ENCODE peak calls at places on chromosomes 2 and 18, in four cellular contexts. One of them, this sample, is unnamed.

GRCh38 chr2:240394549-240394948 is 40.9 kb upstream of the GPC1 start:
- DNase-seq in endothelial cell of umbilical vein: no peak
- DNase-seq in IMR-90: no peak
- DNase-seq in K562: no peak
- DNase-seq in this sample: no peak

GRCh38 chr2:13114391-13114790 is 397.7 kb downstream of the TRIB2 start:
- DNase-seq in endothelial cell of umbilical vein: no peak
- DNase-seq in K562: peak; percentile 38
- DNase-seq in IMR-90: peak; percentile 11
- DNase-seq in this sample: no peak

GRCh38 chr2:38627400-38627799 is 24.7 kb upstream of the HNRNPLL start:
- DNase-seq in IMR-90: no peak
- DNase-seq in endothelial cell of umbilical vein: no peak
- DNase-seq in K562: no peak
- DNase-seq in this sample: no peak

GRCh38 chr2:224143521-224143920 is 104.4 kb upstream of the SERPINE2 start:
- DNase-seq in K562: no peak
- DNase-seq in endothelial cell of umbilical vein: no peak
- DNase-seq in IMR-90: no peak
- DNase-seq in this sample: no peak

GRCh38 chr2:50529600-50530218 is 502.2 kb downstream of the NRXN1 start:
- DNase-seq in IMR-90: peak; percentile 71
- DNase-seq in K562: peak; percentile 40
- DNase-seq in endothelial cell of umbilical vein: peak; percentile 53
- DNase-seq in this sample: no peak

GRCh38 chr18:22933958-22934423 is 863 bp downstream of the RBBP8 start:
- DNase-seq in endothelial cell of umbilical vein: no peak
- DNase-seq in IMR-90: peak; percentile 6
- DNase-seq in K562: no peak
- DNase-seq in this sample: no peak

GRCh38 chr2:17879137-17879912 is 858 bp downstream of the KCNS3 start:
- DNase-seq in K562: peak; percentile 23
- DNase-seq in endothelial cell of umbilical vein: peak; percentile 7
- DNase-seq in IMR-90: peak; percentile 33
- DNase-seq in this sample: peak; percentile 21

GRCh38 chr2:133231264-133231663 is 337.0 kb downstream of the NCKAP5 start:
- DNase-seq in K562: no peak
- DNase-seq in IMR-90: no peak
- DNase-seq in endothelial cell of umbilical vein: peak; percentile 16
- DNase-seq in this sample: no peak

GRCh38 chr2:16625201-16625729 is 40.4 kb downstream of the CYRIA start:
- DNase-seq in endothelial cell of umbilical vein: peak; percentile 67
- DNase-seq in IMR-90: no peak
- DNase-seq in K562: peak; percentile 67
- DNase-seq in this sample: no peak

GRCh38 chr2:3071645-3072044 is 306.0 kb downstream of the EIPR1 start:
- DNase-seq in K562: no peak
- DNase-seq in IMR-90: no peak
- DNase-seq in endothelial cell of umbilical vein: no peak
- DNase-seq in this sample: no peak

GRCh38 chr2:24012521-24013245 is 2.8 kb downstream of the MFSD2B start:
- DNase-seq in K562: no peak
- DNase-seq in endothelial cell of umbilical vein: no peak
- DNase-seq in IMR-90: no peak
- DNase-seq in this sample: no peak

GRCh38 chr2:24009367-24009679 is 562 bp upstream of the MFSD2B start:
- DNase-seq in IMR-90: no peak
- DNase-seq in endothelial cell of umbilical vein: no peak
- DNase-seq in K562: no peak
- DNase-seq in this sample: no peak

GRCh38 chr2:24009680-24010476 is at the start of gene MFSD2B:
- DNase-seq in K562: peak; percentile 53
- DNase-seq in IMR-90: no peak
- DNase-seq in endothelial cell of umbilical vein: no peak
- DNase-seq in this sample: no peak

GRCh38 chr2:24010477-24011277 is 792 bp downstream of the MFSD2B start:
- DNase-seq in K562: peak; percentile 36
- DNase-seq in endothelial cell of umbilical vein: no peak
- DNase-seq in IMR-90: no peak
- DNase-seq in this sample: no peak

DNA sequence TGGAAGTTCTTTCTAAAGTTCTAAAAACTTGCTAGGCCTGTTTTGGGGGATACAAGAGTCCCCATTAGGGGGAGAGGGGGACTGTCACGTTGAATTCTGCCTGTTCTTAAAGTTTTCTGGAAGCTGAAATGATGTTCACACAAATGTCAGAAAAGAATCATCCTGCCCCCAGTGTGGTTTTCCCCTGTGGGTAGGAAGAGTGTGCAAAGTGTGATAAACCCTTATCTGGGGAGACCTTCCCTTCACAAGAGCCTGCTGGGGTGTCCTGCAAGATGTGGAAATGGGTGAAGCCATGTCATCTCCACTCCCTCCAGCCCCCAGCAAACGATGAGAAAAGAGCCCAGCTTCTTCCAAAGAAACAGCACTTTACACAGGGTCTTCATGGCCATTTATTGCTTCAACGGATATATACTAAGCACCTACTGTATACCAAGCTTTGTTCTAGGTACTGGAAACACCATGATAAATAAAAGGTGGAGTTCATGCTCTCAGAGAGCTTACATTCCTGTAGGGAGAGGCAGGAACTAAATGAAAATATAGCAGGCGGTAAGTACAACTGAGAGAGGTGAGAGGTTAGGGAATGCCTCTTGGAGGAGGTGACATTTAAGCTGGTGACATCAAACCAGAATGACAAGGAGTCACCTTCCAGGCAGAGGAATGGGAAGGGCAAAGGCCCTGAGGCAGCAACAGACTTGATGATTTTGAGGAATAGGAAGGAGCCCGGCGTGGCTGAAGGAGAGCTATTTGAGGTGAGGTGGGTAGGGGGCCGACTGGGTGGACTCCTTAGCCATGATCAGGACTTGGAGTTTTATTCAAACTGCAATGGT is 1.6 kb downstream of the MFSD2B start:
- DNase-seq in endothelial cell of umbilical vein: no peak
- DNase-seq in K562: peak; percentile 96
- DNase-seq in IMR-90: no peak
- DNase-seq in this sample: no peak
- H3K9me1 ChIP-seq in endothelial cell of umbilical vein: no peaks in the 10 kb centered on the region
- H3K9me1 ChIP-seq in K562: no peaks in the 10 kb centered on the region
- H3K9me1 ChIP-seq in IMR-90: peaks cover 15% of the 10 kb centered on the region
- H3K9me1 ChIP-seq in this sample: no peaks in the 10 kb centered on the region

DNA sequence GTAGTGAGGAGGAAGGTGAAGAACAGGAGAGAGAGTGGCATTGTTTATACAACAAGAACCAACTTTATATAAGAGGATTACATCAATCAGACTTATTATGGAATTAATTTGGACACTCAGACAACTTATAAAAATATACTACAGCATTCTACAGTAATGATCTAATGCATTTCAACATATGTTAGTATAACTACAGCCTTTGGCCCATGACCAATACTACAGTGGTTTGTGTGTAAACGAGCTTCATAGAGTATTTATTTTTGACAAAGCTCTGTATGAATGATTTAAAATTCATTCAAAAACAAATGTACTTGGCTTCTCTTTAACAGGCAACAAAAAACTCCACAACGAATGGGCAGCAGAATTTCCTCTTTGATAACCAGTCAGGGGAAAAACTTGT is 72.8 kb downstream of the ZNF521 start:
- DNase-seq in K562: no peak
- DNase-seq in endothelial cell of umbilical vein: peak; percentile 51
- DNase-seq in IMR-90: peak; percentile 87
- DNase-seq in this sample: no peak
- H3K9ac ChIP-seq in K562: no peak overlapping the region
- H3K9ac ChIP-seq in endothelial cell of umbilical vein: peak overlapping the region; percentile 62
- H3K9ac ChIP-seq in IMR-90: no peak overlapping the region
- H3K9ac ChIP-seq in this sample: no peak overlapping the region

GRCh38 chr2:129296401-129297343 is 682.8 kb upstream of the RAB6C start:
- DNase-seq in K562: no peak
- DNase-seq in endothelial cell of umbilical vein: no peak
- DNase-seq in IMR-90: no peak
- DNase-seq in this sample: no peak
- H3K9me1 ChIP-seq in K562: no peaks in the 10 kb centered on the region
- H3K9me1 ChIP-seq in endothelial cell of umbilical vein: no peaks in the 10 kb centered on the region
- H3K9me1 ChIP-seq in IMR-90: no peaks in the 10 kb centered on the region
- H3K9me1 ChIP-seq in this sample: no peaks in the 10 kb centered on the region

GRCh38 chr18:34659579-34660517 is 50.2 kb upstream of the DTNA start:
- DNase-seq in endothelial cell of umbilical vein: peak; percentile 98
- DNase-seq in K562: peak; percentile 14
- DNase-seq in IMR-90: peak; percentile 97
- DNase-seq in this sample: peak; percentile 58
- H3K9ac ChIP-seq in endothelial cell of umbilical vein: peak overlapping the region; percentile 79
- H3K9ac ChIP-seq in K562: no peak overlapping the region
- H3K9ac ChIP-seq in IMR-90: no peak overlapping the region
- H3K9ac ChIP-seq in this sample: no peak overlapping the region

GRCh38 chr2:44135771-44136170 is 32.9 kb upstream of the PPM1B start:
- DNase-seq in IMR-90: peak; percentile 75
- DNase-seq in endothelial cell of umbilical vein: no peak
- DNase-seq in K562: no peak
- DNase-seq in this sample: no peak

GRCh38 chr2:44136186-44136585 is 32.5 kb upstream of the PPM1B start:
- DNase-seq in endothelial cell of umbilical vein: no peak
- DNase-seq in IMR-90: peak; percentile 83
- DNase-seq in K562: no peak
- DNase-seq in this sample: no peak

GRCh38 chr2:44135307-44135706 is 33.4 kb upstream of the PPM1B start:
- DNase-seq in endothelial cell of umbilical vein: no peak
- DNase-seq in IMR-90: no peak
- DNase-seq in K562: no peak
- DNase-seq in this sample: no peak

GRCh38 chr2:44137048-44137447 is 31.6 kb upstream of the PPM1B start:
- DNase-seq in endothelial cell of umbilical vein: no peak
- DNase-seq in IMR-90: no peak
- DNase-seq in K562: no peak
- DNase-seq in this sample: no peak

DNA sequence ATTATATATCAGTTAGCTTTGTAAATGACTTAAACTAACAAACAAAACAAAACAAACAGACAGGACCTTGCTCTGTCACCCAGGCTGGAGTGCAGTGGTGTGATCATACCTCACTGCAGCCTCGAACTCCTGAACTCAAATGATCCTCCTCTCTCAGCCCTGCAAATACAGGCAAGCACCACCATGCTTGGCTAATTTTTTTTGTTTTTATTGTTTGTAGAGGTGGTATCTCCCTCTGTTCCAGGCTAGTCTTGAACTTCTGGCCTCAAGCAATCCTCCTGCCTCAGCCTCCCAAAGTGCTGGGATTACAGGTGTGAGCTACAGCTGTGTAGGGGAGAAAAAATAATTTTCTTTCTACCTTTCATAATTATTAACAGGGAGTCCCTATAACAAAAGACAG is 33.8 kb upstream of the PPM1B start:
- DNase-seq in K562: no peak
- DNase-seq in IMR-90: no peak
- DNase-seq in endothelial cell of umbilical vein: no peak
- DNase-seq in this sample: no peak
- H3K9me1 ChIP-seq in K562: no peaks in the 10 kb centered on the region
- H3K9me1 ChIP-seq in IMR-90: peaks cover 3% of the 10 kb centered on the region
- H3K9me1 ChIP-seq in endothelial cell of umbilical vein: no peaks in the 10 kb centered on the region
- H3K9me1 ChIP-seq in this sample: no peaks in the 10 kb centered on the region

GRCh38 chr18:58196164-58196563 is 152.1 kb downstream of the NEDD4L start:
- DNase-seq in IMR-90: no peak
- DNase-seq in endothelial cell of umbilical vein: peak; percentile 68
- DNase-seq in K562: no peak
- DNase-seq in this sample: no peak
- H3K9ac ChIP-seq in IMR-90: no peak overlapping the region
- H3K9ac ChIP-seq in endothelial cell of umbilical vein: peak overlapping the region; percentile 45
- H3K9ac ChIP-seq in K562: no peak overlapping the region
- H3K9ac ChIP-seq in this sample: peak overlapping the region; percentile 84

DNA sequence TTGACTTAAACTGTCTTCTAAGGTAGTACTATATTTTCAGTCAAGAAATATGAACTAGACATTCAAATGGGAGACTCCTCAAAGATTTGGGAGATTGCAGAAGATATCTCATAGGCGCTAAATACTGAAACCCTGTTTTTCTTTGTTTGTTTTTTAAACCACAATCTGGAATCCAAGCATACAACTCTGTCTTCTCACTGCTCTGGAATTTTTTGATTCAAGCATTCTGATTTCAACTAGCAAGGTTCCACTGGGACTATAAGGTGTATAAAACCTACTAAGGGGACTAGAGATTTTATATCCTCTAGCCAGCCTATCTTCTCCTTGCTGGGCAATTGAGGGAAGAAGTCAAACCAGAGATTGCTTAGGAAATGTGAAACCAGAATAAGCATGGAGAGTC is 405.4 kb downstream of the PARD3B start:
- DNase-seq in endothelial cell of umbilical vein: no peak
- DNase-seq in K562: no peak
- DNase-seq in IMR-90: peak; percentile 62
- DNase-seq in this sample: no peak
- H3K9me1 ChIP-seq in endothelial cell of umbilical vein: no peaks in the 10 kb centered on the region
- H3K9me1 ChIP-seq in K562: no peaks in the 10 kb centered on the region
- H3K9me1 ChIP-seq in IMR-90: peaks cover 4% of the 10 kb centered on the region
- H3K9me1 ChIP-seq in this sample: no peaks in the 10 kb centered on the region

GRCh38 chr2:222298311-222299150 is at the start of gene PAX3:
- DNase-seq in endothelial cell of umbilical vein: no peak
- DNase-seq in IMR-90: no peak
- DNase-seq in K562: no peak
- DNase-seq in this sample: no peak
- H3K9ac ChIP-seq in endothelial cell of umbilical vein: no peak within 1 kb of the TSS
- H3K9ac ChIP-seq in IMR-90: no peak within 1 kb of the TSS
- H3K9ac ChIP-seq in K562: no peak within 1 kb of the TSS
- H3K9ac ChIP-seq in this sample: no peak within 1 kb of the TSS

GRCh38 chr2:74739129-74739528 is 85.1 kb downstream of the SEMA4F start:
- DNase-seq in K562: no peak
- DNase-seq in endothelial cell of umbilical vein: no peak
- DNase-seq in IMR-90: no peak
- DNase-seq in this sample: no peak

GRCh38 chr2:74736589-74736988 is 82.5 kb downstream of the SEMA4F start:
- DNase-seq in K562: no peak
- DNase-seq in IMR-90: no peak
- DNase-seq in endothelial cell of umbilical vein: no peak
- DNase-seq in this sample: no peak

GRCh38 chr2:74735544-74735943 is 81.5 kb downstream of the SEMA4F start:
- DNase-seq in IMR-90: no peak
- DNase-seq in endothelial cell of umbilical vein: peak; percentile 24
- DNase-seq in K562: no peak
- DNase-seq in this sample: no peak

GRCh38 chr2:74738586-74738985 is 84.5 kb downstream of the SEMA4F start:
- DNase-seq in IMR-90: no peak
- DNase-seq in K562: no peak
- DNase-seq in endothelial cell of umbilical vein: no peak
- DNase-seq in this sample: no peak

DNA sequence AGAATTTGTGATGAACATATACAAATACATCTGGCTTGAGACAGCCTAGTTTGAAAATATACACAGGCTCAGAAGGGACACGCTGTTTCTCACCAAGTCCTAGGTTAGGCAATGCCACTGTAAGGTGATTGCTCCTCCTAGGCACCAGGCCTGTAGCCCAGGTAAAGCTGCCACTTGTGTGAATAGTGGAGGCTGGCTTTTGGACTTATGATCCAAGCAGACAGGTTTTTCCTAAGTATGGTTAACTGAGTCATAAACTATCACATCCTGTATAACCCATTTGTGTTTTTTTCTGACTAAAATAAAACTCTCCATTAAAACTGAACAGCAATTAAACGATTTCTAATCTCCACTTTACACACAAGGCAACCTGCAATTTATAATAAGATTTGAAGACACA is 81.0 kb downstream of the SEMA4F start:
- DNase-seq in K562: no peak
- DNase-seq in endothelial cell of umbilical vein: peak; percentile 46
- DNase-seq in IMR-90: peak; percentile 31
- DNase-seq in this sample: no peak
- H3K9me1 ChIP-seq in K562: no peaks in the 10 kb centered on the region
- H3K9me1 ChIP-seq in endothelial cell of umbilical vein: no peaks in the 10 kb centered on the region
- H3K9me1 ChIP-seq in IMR-90: peaks cover 6% of the 10 kb centered on the region
- H3K9me1 ChIP-seq in this sample: no peaks in the 10 kb centered on the region